ENCODE peak calls at places on chromosomes 1 and 21, in four cellular contexts. One of them, this sample, is unnamed.

GRCh38 chr1:44870096-44870495 is 27.0 kb upstream of the PTCH2 start:
- DNase-seq in breast epithelium: no peak
- DNase-seq in sigmoid colon: no peak
- DNase-seq in GM12878: no peak
- DNase-seq in this sample: no peak

GRCh38 chr1:245261786-245262185 is 107.0 kb downstream of the KIF26B start:
- DNase-seq in breast epithelium: no peak
- DNase-seq in sigmoid colon: no peak
- DNase-seq in GM12878: no peak
- DNase-seq in this sample: peak; percentile 46

GRCh38 chr21:43609501-43610340 is 49.6 kb downstream of the HSF2BP start:
- DNase-seq in GM12878: no peak
- DNase-seq in breast epithelium: peak; percentile 54
- DNase-seq in sigmoid colon: peak; percentile 73
- DNase-seq in this sample: no peak

GRCh38 chr1:201260648-201261311 is 22.5 kb upstream of the PKP1 start:
- DNase-seq in breast epithelium: peak; percentile 22
- DNase-seq in sigmoid colon: no peak
- DNase-seq in GM12878: no peak
- DNase-seq in this sample: peak; percentile 87

GRCh38 chr1:67724928-67725560 is 40.0 kb downstream of the GADD45A start:
- DNase-seq in breast epithelium: peak; percentile 89
- DNase-seq in sigmoid colon: no peak
- DNase-seq in GM12878: no peak
- DNase-seq in this sample: no peak

GRCh38 chr1:182385885-182386853 is 5.4 kb downstream of the GLUL start:
- DNase-seq in GM12878: no peak
- DNase-seq in breast epithelium: no peak
- DNase-seq in sigmoid colon: no peak
- DNase-seq in this sample: no peak

GRCh38 chr1:221747840-221748239 is 6.0 kb upstream of the DUSP10 start:
- DNase-seq in GM12878: no peak
- DNase-seq in breast epithelium: no peak
- DNase-seq in sigmoid colon: no peak
- DNase-seq in this sample: no peak

GRCh38 chr1:165369255-165369848 is 12.8 kb upstream of the LMX1A start:
- DNase-seq in sigmoid colon: no peak
- DNase-seq in breast epithelium: no peak
- DNase-seq in GM12878: no peak
- DNase-seq in this sample: no peak

GRCh38 chr1:34262454-34262853 is 85.7 kb downstream of the C1orf94 start:
- DNase-seq in GM12878: no peak
- DNase-seq in sigmoid colon: no peak
- DNase-seq in breast epithelium: no peak
- DNase-seq in this sample: peak; percentile 61

GRCh38 chr1:159483501-159483900 is 44.0 kb downstream of the OR10J1 start:
- DNase-seq in sigmoid colon: no peak
- DNase-seq in GM12878: no peak
- DNase-seq in breast epithelium: no peak
- DNase-seq in this sample: no peak

GRCh38 chr1:62362061-62362951 is 43.1 kb upstream of the KANK4 start:
- DNase-seq in breast epithelium: no peak
- DNase-seq in sigmoid colon: no peak
- DNase-seq in GM12878: no peak
- DNase-seq in this sample: no peak

GRCh38 chr1:157834430-157834829 is 7.2 kb downstream of the CD5L start:
- DNase-seq in sigmoid colon: no peak
- DNase-seq in breast epithelium: no peak
- DNase-seq in GM12878: no peak
- DNase-seq in this sample: no peak

GRCh38 chr1:20281801-20282200 is 8.9 kb upstream of the VWA5B1 start:
- DNase-seq in sigmoid colon: no peak
- DNase-seq in GM12878: no peak
- DNase-seq in breast epithelium: no peak
- DNase-seq in this sample: no peak

GRCh38 chr1:27526569-27527222 is 36.7 kb upstream of the WASF2 start:
- DNase-seq in sigmoid colon: no peak
- DNase-seq in GM12878: no peak
- DNase-seq in breast epithelium: no peak
- DNase-seq in this sample: no peak

GRCh38 chr1:76864383-76864782 is 2.9 kb upstream of the ST6GALNAC5 start:
- DNase-seq in GM12878: no peak
- DNase-seq in breast epithelium: no peak
- DNase-seq in sigmoid colon: no peak
- DNase-seq in this sample: no peak

GRCh38 chr1:211781260-211781659 is 49.3 kb downstream of the LPGAT1 start:
- DNase-seq in sigmoid colon: no peak
- DNase-seq in breast epithelium: no peak
- DNase-seq in GM12878: no peak
- DNase-seq in this sample: no peak

GRCh38 chr1:158177705-158178450 is 2.8 kb upstream of the CD1D start:
- DNase-seq in GM12878: no peak
- DNase-seq in sigmoid colon: peak; percentile 92
- DNase-seq in breast epithelium: peak; percentile 80
- DNase-seq in this sample: no peak

GRCh38 chr1:3819626-3820245 is 23.4 kb upstream of the LRRC47 start:
- DNase-seq in sigmoid colon: peak; percentile 47
- DNase-seq in GM12878: no peak
- DNase-seq in breast epithelium: no peak
- DNase-seq in this sample: no peak

GRCh38 chr1:10835423-10836421 is 39.3 kb upstream of the CASZ1 start:
- DNase-seq in sigmoid colon: no peak
- DNase-seq in breast epithelium: no peak
- DNase-seq in GM12878: no peak
- DNase-seq in this sample: no peak

GRCh38 chr21:20997633-20998455 is at the start of gene NCAM2:
- DNase-seq in GM12878: no peak
- DNase-seq in breast epithelium: peak; percentile 47
- DNase-seq in sigmoid colon: peak; percentile 86
- DNase-seq in this sample: no peak

GRCh38 chr21:42303443-42303842 is 11.8 kb downstream of the TFF3 start:
- DNase-seq in GM12878: no peak
- DNase-seq in sigmoid colon: no peak
- DNase-seq in breast epithelium: no peak
- DNase-seq in this sample: no peak

GRCh38 chr1:63677497-63677896 is 84.3 kb downstream of the PGM1 start:
- DNase-seq in breast epithelium: no peak
- DNase-seq in GM12878: no peak
- DNase-seq in sigmoid colon: no peak
- DNase-seq in this sample: no peak

GRCh38 chr1:211928993-211929637 is 98.6 kb upstream of the LPGAT1 start:
- DNase-seq in breast epithelium: peak; percentile 50
- DNase-seq in sigmoid colon: no peak
- DNase-seq in GM12878: no peak
- DNase-seq in this sample: no peak

GRCh38 chr21:42503711-42504110 is 7.7 kb upstream of the RSPH1 start:
- DNase-seq in breast epithelium: no peak
- DNase-seq in GM12878: no peak
- DNase-seq in sigmoid colon: no peak
- DNase-seq in this sample: no peak

GRCh38 chr1:17251699-17252376 is 2.9 kb downstream of the PADI3 start:
- DNase-seq in sigmoid colon: no peak
- DNase-seq in GM12878: no peak
- DNase-seq in breast epithelium: no peak
- DNase-seq in this sample: no peak

GRCh38 chr1:239367417-239367816 is 19.0 kb upstream of the CHRM3 start:
- DNase-seq in breast epithelium: no peak
- DNase-seq in sigmoid colon: no peak
- DNase-seq in GM12878: no peak
- DNase-seq in this sample: no peak

GRCh38 chr1:68175621-68176398 is 56.5 kb downstream of the WLS start:
- DNase-seq in sigmoid colon: no peak
- DNase-seq in breast epithelium: no peak
- DNase-seq in GM12878: no peak
- DNase-seq in this sample: no peak

GRCh38 chr1:37307907-37308570 is 166.3 kb upstream of the ZC3H12A start:
- DNase-seq in sigmoid colon: no peak
- DNase-seq in breast epithelium: no peak
- DNase-seq in GM12878: no peak
- DNase-seq in this sample: no peak

GRCh38 chr21:44736291-44737004 is 25.1 kb upstream of the TSPEAR start:
- DNase-seq in breast epithelium: peak; percentile 35
- DNase-seq in GM12878: no peak
- DNase-seq in sigmoid colon: no peak
- DNase-seq in this sample: no peak

GRCh38 chr1:221350091-221350490 is 391.8 kb downstream of the DUSP10 start:
- DNase-seq in breast epithelium: no peak
- DNase-seq in GM12878: no peak
- DNase-seq in sigmoid colon: no peak
- DNase-seq in this sample: no peak

GRCh38 chr1:238177960-238178359 is 287.2 kb upstream of the ZP4 start:
- DNase-seq in GM12878: no peak
- DNase-seq in sigmoid colon: no peak
- DNase-seq in breast epithelium: no peak
- DNase-seq in this sample: no peak

GRCh38 chr1:232459826-232460225 is 170.1 kb downstream of the SIPA1L2 start:
- DNase-seq in breast epithelium: no peak
- DNase-seq in GM12878: no peak
- DNase-seq in sigmoid colon: no peak
- DNase-seq in this sample: no peak

GRCh38 chr21:32423320-32423719 is 10.8 kb downstream of the EVA1C start:
- DNase-seq in GM12878: no peak
- DNase-seq in breast epithelium: no peak
- DNase-seq in sigmoid colon: no peak
- DNase-seq in this sample: no peak

GRCh38 chr21:39387461-39388037 is 38.7 kb upstream of the HMGN1 start:
- DNase-seq in GM12878: peak; percentile 43
- DNase-seq in sigmoid colon: peak; percentile 95
- DNase-seq in breast epithelium: peak; percentile 78
- DNase-seq in this sample: no peak
- TF ChIP-seq POLR2A in GM12878: peak; percentile 61
- TF ChIP-seq POLR2A in sigmoid colon: no peak
- TF ChIP-seq POLR2A in breast epithelium: no peak
- TF ChIP-seq POLR2A in this sample: no peak

GRCh38 chr1:2808831-2809605 is 7.5 kb upstream of the TTC34 start:
- DNase-seq in sigmoid colon: no peak
- DNase-seq in GM12878: no peak
- DNase-seq in breast epithelium: no peak
- DNase-seq in this sample: no peak
- TF ChIP-seq POLR2AphosphoS5 in sigmoid colon: no peak
- TF ChIP-seq POLR2AphosphoS5 in GM12878: no peak
- TF ChIP-seq POLR2AphosphoS5 in breast epithelium: no peak
- TF ChIP-seq POLR2AphosphoS5 in this sample: no peak

GRCh38 chr1:151289080-151289935 is 7.2 kb downstream of the ZNF687 start:
- DNase-seq in GM12878: no peak
- DNase-seq in breast epithelium: no peak
- DNase-seq in sigmoid colon: no peak
- DNase-seq in this sample: no peak
- TF ChIP-seq POLR2A in GM12878: peak; percentile 55
- TF ChIP-seq POLR2A in breast epithelium: no peak
- TF ChIP-seq POLR2A in sigmoid colon: no peak
- TF ChIP-seq POLR2A in this sample: no peak

GRCh38 chr1:114043046-114043445 is 63.8 kb downstream of the OLFML3 start:
- DNase-seq in GM12878: no peak
- DNase-seq in sigmoid colon: no peak
- DNase-seq in breast epithelium: no peak
- DNase-seq in this sample: no peak

GRCh38 chr1:114037503-114037890 is 58.2 kb downstream of the OLFML3 start:
- DNase-seq in breast epithelium: no peak
- DNase-seq in GM12878: no peak
- DNase-seq in sigmoid colon: no peak
- DNase-seq in this sample: no peak

GRCh38 chr1:114043548-114043947 is 64.3 kb downstream of the OLFML3 start:
- DNase-seq in sigmoid colon: no peak
- DNase-seq in breast epithelium: no peak
- DNase-seq in GM12878: no peak
- DNase-seq in this sample: no peak

GRCh38 chr1:114037952-114038867 is 58.9 kb downstream of the OLFML3 start:
- DNase-seq in GM12878: no peak
- DNase-seq in sigmoid colon: no peak
- DNase-seq in breast epithelium: no peak
- DNase-seq in this sample: no peak

GRCh38 chr1:114040273-114041043 is 61.2 kb downstream of the OLFML3 start:
- DNase-seq in breast epithelium: no peak
- DNase-seq in GM12878: no peak
- DNase-seq in sigmoid colon: no peak
- DNase-seq in this sample: no peak
- TF ChIP-seq POLR2AphosphoS5 in breast epithelium: no peak
- TF ChIP-seq POLR2AphosphoS5 in GM12878: no peak
- TF ChIP-seq POLR2AphosphoS5 in sigmoid colon: no peak
- TF ChIP-seq POLR2AphosphoS5 in this sample: no peak

DNA sequence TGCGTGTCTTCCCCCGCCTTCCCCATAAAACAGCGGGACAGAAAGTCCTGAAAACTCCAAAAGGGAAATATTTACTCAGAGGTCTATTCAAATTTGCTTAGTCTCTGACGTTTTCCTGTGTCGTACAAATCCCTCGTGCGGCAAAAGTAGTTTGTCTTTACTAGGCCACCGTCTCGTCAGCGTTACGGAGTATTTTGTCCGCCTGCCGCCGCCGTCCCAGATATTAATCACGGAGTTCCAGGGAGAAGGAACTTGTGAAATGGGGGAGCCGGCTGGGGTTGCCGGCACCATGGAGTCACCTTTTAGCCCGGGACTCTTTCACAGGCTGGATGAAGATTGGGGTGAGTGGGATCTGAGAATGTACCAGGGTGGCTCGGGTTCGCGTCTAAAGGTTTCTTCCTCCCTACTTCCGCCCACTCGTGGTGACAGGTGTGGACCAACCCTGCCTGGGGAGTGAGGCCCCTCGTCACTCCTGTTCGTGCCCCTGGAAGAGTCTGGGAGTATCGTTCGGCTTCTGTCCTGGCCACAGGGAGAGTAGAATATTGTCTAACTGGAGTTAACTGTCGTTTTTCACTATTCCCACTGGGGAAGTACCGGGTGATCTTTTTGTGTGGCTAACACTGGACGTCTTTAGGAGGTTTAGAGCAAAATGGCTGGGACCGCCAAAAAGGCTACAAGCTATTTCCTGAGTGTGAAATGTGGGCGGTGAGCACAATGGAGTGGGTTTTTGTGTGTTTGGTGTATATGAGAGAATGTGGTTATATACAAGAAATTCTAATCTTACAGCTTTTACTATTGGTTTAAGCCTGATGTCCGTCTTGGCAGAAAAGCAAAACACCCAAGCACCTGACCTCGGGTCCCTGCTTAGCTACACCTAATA is at the start of gene ATF6:
- DNase-seq in sigmoid colon: peak; percentile 97
- DNase-seq in breast epithelium: peak; percentile 88
- DNase-seq in GM12878: peak; percentile 72
- DNase-seq in this sample: peak; percentile 96
- TF ChIP-seq POLR2A in sigmoid colon: peak; percentile 80
- TF ChIP-seq POLR2A in breast epithelium: peak; percentile 78
- TF ChIP-seq POLR2A in GM12878: peak; percentile 70
- TF ChIP-seq POLR2A in this sample: no peak

DNA sequence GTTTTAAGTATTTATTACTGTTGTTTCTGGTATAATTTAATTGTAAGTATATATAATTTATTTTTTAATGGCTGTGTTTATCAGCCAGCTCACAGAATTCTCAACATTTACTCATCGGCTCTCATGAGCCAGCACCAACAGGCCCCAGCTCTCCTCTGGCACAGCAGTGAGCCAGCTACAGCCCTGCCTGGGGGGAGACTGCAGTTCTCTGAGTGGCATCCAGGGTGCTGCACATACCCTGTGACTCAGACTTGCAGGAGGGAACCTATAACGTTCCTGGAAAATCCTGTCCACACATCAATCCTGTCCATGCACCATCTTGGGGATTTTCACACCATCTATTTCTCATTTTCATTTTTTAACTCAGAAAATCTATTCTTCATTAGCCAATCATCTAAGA is 36.5 kb downstream of the FHAD1 start:
- DNase-seq in GM12878: no peak
- DNase-seq in sigmoid colon: peak; percentile 84
- DNase-seq in breast epithelium: peak; percentile 74
- DNase-seq in this sample: no peak
- TF ChIP-seq POLR2AphosphoS5 in GM12878: no peak
- TF ChIP-seq POLR2AphosphoS5 in sigmoid colon: no peak
- TF ChIP-seq POLR2AphosphoS5 in breast epithelium: no peak
- TF ChIP-seq POLR2AphosphoS5 in this sample: no peak